ENCODE peak calls at places on chromosomes 1 and 21, in nine cellular contexts. X is mesothelial cell of epicardium, F is substantia nigra, Y is pancreas, K is Calu3, Q is progenitor cell of endocrine pancreas, A is lower leg skin, N is aorta, J is SHP77. Z is an unnamed sample.

GRCh38 chr1:164617607-164618564 is 58.9 kb downstream of the PBX1 start:
- DNase-seq in X (no peak), F (no peak), Y (no peak), K (peak), Q (no peak), A (no peak), N (no peak), J (no peak), Z (peak)

GRCh38 chr1:204706838-204707509 is 21.4 kb upstream of the LRRN2 start:
- DNase-seq in X (no peak), F (no peak), Y (no peak), K (no peak), Q (no peak), A (no peak), N (no peak), J (no peak), Z (no peak)

GRCh38 chr1:98399219-98399618 is 262.3 kb upstream of the SNX7 start:
- DNase-seq in X (no peak), F (no peak), Y (no peak), K (no peak), Q (no peak), A (no peak), N (no peak), J (no peak), Z (no peak)

GRCh38 chr1:158989424-158989823 is 20.3 kb upstream of the IFI16 start:
- DNase-seq in X (no peak), F (no peak), Y (no peak), K (no peak), Q (no peak), A (no peak), N (no peak), J (no peak), Z (no peak)

GRCh38 chr1:212630159-212630900 is 21.8 kb downstream of the ATF3 start:
- DNase-seq in X (no peak), F (peak), Y (no peak), K (peak), Q (peak), A (peak), N (peak), J (peak), Z (peak)

GRCh38 chr1:77413541-77414335 is 131.9 kb downstream of the AK5 start:
- DNase-seq in X (no peak), F (no peak), Y (no peak), K (no peak), Q (no peak), A (no peak), N (no peak), J (no peak), Z (no peak)

GRCh38 chr1:171389176-171389575 is 75.2 kb downstream of the FMO4 start:
- DNase-seq in X (no peak), F (no peak), Y (no peak), K (no peak), Q (no peak), A (no peak), N (no peak), J (no peak), Z (peak)

GRCh38 chr1:147719029-147719703 is 41.2 kb downstream of the GJA5 start:
- DNase-seq in X (no peak), F (no peak), Y (no peak), K (no peak), Q (no peak), A (no peak), N (no peak), J (peak), Z (no peak)

GRCh38 chr21:16993416-16994044 is 519.3 kb upstream of the CXADR start:
- DNase-seq in X (no peak), F (no peak), Y (no peak), K (no peak), Q (no peak), A (no peak), N (no peak), J (no peak), Z (no peak)

GRCh38 chr1:30586671-30587070 is 136.7 kb downstream of the MATN1 start:
- DNase-seq in X (no peak), F (no peak), Y (no peak), K (no peak), Q (peak), A (no peak), N (no peak), J (no peak), Z (no peak)

GRCh38 chr1:11062965-11063401 is 3.2 kb upstream of the SRM start:
- DNase-seq in X (no peak), F (no peak), Y (no peak), K (no peak), Q (no peak), A (no peak), N (no peak), J (no peak), Z (no peak)

GRCh38 chr1:180971273-180971997 is 51.2 kb downstream of the STX6 start:
- DNase-seq in X (no peak), F (no peak), Y (no peak), K (no peak), Q (no peak), A (no peak), N (no peak), J (no peak), Z (no peak)

GRCh38 chr1:40782371-40782956 is 1.1 kb upstream of the KCNQ4 start:
- DNase-seq in X (no peak), F (no peak), Y (no peak), K (peak), Q (no peak), A (no peak), N (no peak), J (no peak), Z (no peak)

GRCh38 chr1:74180490-74180889 is 17.5 kb downstream of the LRRIQ3 start:
- DNase-seq in X (no peak), F (no peak), Y (no peak), K (no peak), Q (no peak), A (no peak), N (no peak), J (no peak), Z (peak)